ENCODE peak calls at places on chromosome 6, in ten cellular contexts. One of them, this sample, is unnamed.

GRCh38 chr6:57029213-57029612 is 17.3 kb upstream of the KIAA1586 start:
- DNase-seq in LoVo: no peak
- DNase-seq in SW 1271: no peak
- DNase-seq in A172: no peak
- DNase-seq in NCI-H748 treated with DMSO at 0.1 percent for 48 hours: no peak
- DNase-seq in endothelial cell: no peak
- DNase-seq in stimulated activated CD4-positive, alpha-beta T cell treated with anti-CD3 and anti-CD28 coated beads, Interleukin-12 subunit alpha, Interleukin-12 subunit beta, amount 100 ng/mL, for 48 hours: no peak
- DNase-seq in midbrain: no peak
- DNase-seq in pons: no peak
- DNase-seq in T-helper 22 cell: no peak
- DNase-seq in this sample: no peak

GRCh38 chr6:156060013-156060412 is 604.4 kb upstream of the NOX3 start:
- DNase-seq in endothelial cell: no peak
- DNase-seq in T-helper 22 cell: no peak
- DNase-seq in midbrain: no peak
- DNase-seq in A172: no peak
- DNase-seq in SW 1271: no peak
- DNase-seq in stimulated activated CD4-positive, alpha-beta T cell treated with anti-CD3 and anti-CD28 coated beads, Interleukin-12 subunit alpha, Interleukin-12 subunit beta, amount 100 ng/mL, for 48 hours: no peak
- DNase-seq in NCI-H748 treated with DMSO at 0.1 percent for 48 hours: no peak
- DNase-seq in pons: no peak
- DNase-seq in LoVo: no peak
- DNase-seq in this sample: no peak

GRCh38 chr6:117547688-117548621 is 54.4 kb downstream of the GOPC start:
- DNase-seq in SW 1271: no peak
- DNase-seq in midbrain: peak; percentile 41
- DNase-seq in pons: peak; percentile 59
- DNase-seq in T-helper 22 cell: peak; percentile 13
- DNase-seq in endothelial cell: no peak
- DNase-seq in LoVo: no peak
- DNase-seq in A172: no peak
- DNase-seq in NCI-H748 treated with DMSO at 0.1 percent for 48 hours: no peak
- DNase-seq in stimulated activated CD4-positive, alpha-beta T cell treated with anti-CD3 and anti-CD28 coated beads, Interleukin-12 subunit alpha, Interleukin-12 subunit beta, amount 100 ng/mL, for 48 hours: no peak
- DNase-seq in this sample: peak; percentile 12

GRCh38 chr6:158006331-158006730 is 24.7 kb downstream of the SYNJ2 start:
- DNase-seq in stimulated activated CD4-positive, alpha-beta T cell treated with anti-CD3 and anti-CD28 coated beads, Interleukin-12 subunit alpha, Interleukin-12 subunit beta, amount 100 ng/mL, for 48 hours: no peak
- DNase-seq in pons: no peak
- DNase-seq in T-helper 22 cell: no peak
- DNase-seq in endothelial cell: no peak
- DNase-seq in SW 1271: no peak
- DNase-seq in midbrain: no peak
- DNase-seq in LoVo: no peak
- DNase-seq in A172: no peak
- DNase-seq in NCI-H748 treated with DMSO at 0.1 percent for 48 hours: no peak
- DNase-seq in this sample: no peak

GRCh38 chr6:130843575-130844320 is 16.5 kb downstream of the SMLR1 start:
- DNase-seq in T-helper 22 cell: no peak
- DNase-seq in stimulated activated CD4-positive, alpha-beta T cell treated with anti-CD3 and anti-CD28 coated beads, Interleukin-12 subunit alpha, Interleukin-12 subunit beta, amount 100 ng/mL, for 48 hours: no peak
- DNase-seq in midbrain: peak; percentile 6
- DNase-seq in LoVo: peak; percentile 24
- DNase-seq in SW 1271: peak; percentile 34
- DNase-seq in A172: peak; percentile 30
- DNase-seq in endothelial cell: no peak
- DNase-seq in pons: peak; percentile 53
- DNase-seq in NCI-H748 treated with DMSO at 0.1 percent for 48 hours: peak; percentile 13
- DNase-seq in this sample: no peak

GRCh38 chr6:151209071-151209831 is 30.5 kb upstream of the AKAP12 start:
- DNase-seq in LoVo: no peak
- DNase-seq in NCI-H748 treated with DMSO at 0.1 percent for 48 hours: peak; percentile 53
- DNase-seq in A172: peak; percentile 44
- DNase-seq in endothelial cell: no peak
- DNase-seq in midbrain: no peak
- DNase-seq in SW 1271: no peak
- DNase-seq in stimulated activated CD4-positive, alpha-beta T cell treated with anti-CD3 and anti-CD28 coated beads, Interleukin-12 subunit alpha, Interleukin-12 subunit beta, amount 100 ng/mL, for 48 hours: no peak
- DNase-seq in pons: no peak
- DNase-seq in T-helper 22 cell: no peak
- DNase-seq in this sample: no peak

GRCh38 chr6:168138436-168138835 is 59.4 kb upstream of the FRMD1 start:
- DNase-seq in midbrain: no peak
- DNase-seq in NCI-H748 treated with DMSO at 0.1 percent for 48 hours: no peak
- DNase-seq in SW 1271: no peak
- DNase-seq in endothelial cell: no peak
- DNase-seq in stimulated activated CD4-positive, alpha-beta T cell treated with anti-CD3 and anti-CD28 coated beads, Interleukin-12 subunit alpha, Interleukin-12 subunit beta, amount 100 ng/mL, for 48 hours: no peak
- DNase-seq in LoVo: no peak
- DNase-seq in pons: no peak
- DNase-seq in A172: no peak
- DNase-seq in T-helper 22 cell: no peak
- DNase-seq in this sample: no peak

GRCh38 chr6:158208226-158208807 is 40.2 kb downstream of the GTF2H5 start:
- DNase-seq in endothelial cell: no peak
- DNase-seq in SW 1271: no peak
- DNase-seq in NCI-H748 treated with DMSO at 0.1 percent for 48 hours: no peak
- DNase-seq in LoVo: no peak
- DNase-seq in pons: no peak
- DNase-seq in A172: no peak
- DNase-seq in T-helper 22 cell: no peak
- DNase-seq in midbrain: no peak
- DNase-seq in stimulated activated CD4-positive, alpha-beta T cell treated with anti-CD3 and anti-CD28 coated beads, Interleukin-12 subunit alpha, Interleukin-12 subunit beta, amount 100 ng/mL, for 48 hours: no peak
- DNase-seq in this sample: no peak

GRCh38 chr6:25054469-25054868 is 118.7 kb upstream of the RIPOR2 start:
- DNase-seq in stimulated activated CD4-positive, alpha-beta T cell treated with anti-CD3 and anti-CD28 coated beads, Interleukin-12 subunit alpha, Interleukin-12 subunit beta, amount 100 ng/mL, for 48 hours: no peak
- DNase-seq in NCI-H748 treated with DMSO at 0.1 percent for 48 hours: no peak
- DNase-seq in SW 1271: no peak
- DNase-seq in T-helper 22 cell: no peak
- DNase-seq in endothelial cell: no peak
- DNase-seq in A172: peak; percentile 57
- DNase-seq in midbrain: no peak
- DNase-seq in pons: no peak
- DNase-seq in LoVo: no peak
- DNase-seq in this sample: no peak

GRCh38 chr6:36204068-36204753 is 7.7 kb downstream of the BRPF3 start:
- DNase-seq in A172: no peak
- DNase-seq in NCI-H748 treated with DMSO at 0.1 percent for 48 hours: no peak
- DNase-seq in endothelial cell: no peak
- DNase-seq in T-helper 22 cell: peak; percentile 37
- DNase-seq in SW 1271: no peak
- DNase-seq in midbrain: no peak
- DNase-seq in pons: no peak
- DNase-seq in LoVo: no peak
- DNase-seq in stimulated activated CD4-positive, alpha-beta T cell treated with anti-CD3 and anti-CD28 coated beads, Interleukin-12 subunit alpha, Interleukin-12 subunit beta, amount 100 ng/mL, for 48 hours: no peak
- DNase-seq in this sample: no peak

This sample was measured in putamen.